ENCODE peak calls at places on chromosomes 6 and 20, in six cellular contexts. K is astrocyte of the cerebellum, H is heart right ventricle, R is NB4, A is heart left ventricle, N is right atrium auricular region. Y is an unnamed sample.

GRCh38 chr6:80331522-80331921 is 225.1 kb downstream of the BCKDHB start:
- DNase-seq in K (no peak), H (no peak), R (no peak), A (no peak), N (no peak), Y (no peak)

GRCh38 chr6:84026721-84027164 is 6.8 kb upstream of the MRAP2 start:
- DNase-seq in K (no peak), H (no peak), R (no peak), A (no peak), N (no peak), Y (peak)

GRCh38 chr20:34369265-34369664 is 6.2 kb downstream of the ITCH start:
- DNase-seq in K (no peak), H (no peak), R (no peak), A (no peak), N (no peak), Y (peak)

GRCh38 chr6:133179483-133179882 is 61.7 kb upstream of the EYA4 start:
- DNase-seq in K (no peak), H (no peak), R (no peak), A (no peak), N (no peak), Y (no peak)

GRCh38 chr6:38517005-38517404 is 122.7 kb downstream of the BTBD9 start:
- DNase-seq in K (no peak), H (no peak), R (no peak), A (no peak), N (no peak), Y (peak)

GRCh38 chr6:21075986-21076385 is 517.6 kb upstream of the SOX4 start:
- DNase-seq in K (no peak), H (no peak), R (no peak), A (no peak), N (no peak), Y (no peak)

GRCh38 chr20:34302312-34302722 is 838 bp downstream of the AHCY start:
- DNase-seq in K (no peak), H (no peak), R (no peak), A (no peak), N (no peak), Y (peak)

GRCh38 chr6:157840776-157841175 is 17.7 kb downstream of the SNX9 start:
- DNase-seq in K (peak), H (no peak), R (peak), A (no peak), N (no peak), Y (peak)

GRCh38 chr6:164048840-164049239 is 634.3 kb downstream of the QKI start:
- DNase-seq in K (no peak), H (no peak), R (no peak), A (no peak), N (no peak), Y (no peak)

GRCh38 chr6:449057-449430 is 57.5 kb downstream of the IRF4 start:
- DNase-seq in K (no peak), H (no peak), R (no peak), A (no peak), N (no peak), Y (no peak)

GRCh38 chr20:3890410-3890751 is 1.2 kb downstream of the PANK2 start:
- DNase-seq in K (no peak), H (no peak), R (no peak), A (no peak), N (no peak), Y (peak)

GRCh38 chr20:61556116-61556515 is 304.1 kb downstream of the CDH4 start:
- DNase-seq in K (peak), H (no peak), R (no peak), A (no peak), N (no peak), Y (peak)

DNA sequence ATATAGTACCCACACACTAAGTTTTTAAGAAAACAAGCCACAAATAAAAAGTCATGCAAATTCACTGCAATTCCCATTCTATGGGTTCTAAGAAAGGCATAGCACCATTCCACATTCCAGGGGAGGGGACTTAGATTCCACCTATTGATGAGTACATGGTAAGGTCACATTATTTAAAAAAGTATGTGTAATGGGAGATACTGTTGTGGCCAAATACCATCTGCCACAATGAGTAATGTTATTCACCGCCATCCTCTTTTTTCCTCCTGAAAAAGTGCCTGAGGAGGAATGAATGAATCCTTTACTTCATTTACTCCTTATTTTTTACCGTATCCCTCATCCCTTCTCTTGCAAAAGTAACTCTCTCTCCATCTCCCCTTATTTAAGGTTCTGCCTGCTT is 27.0 kb upstream of the ADGRF1 start:
- DNase-seq in K (no peak), H (no peak), R (no peak), A (no peak), N (no peak), Y (no peak)
- TF ChIP-seq CTCF in K (no peak), H (no peak), R (no peak), A (no peak), N (no peak), Y (no peak)

GRCh38 chr6:36677059-36677749 is 1.3 kb upstream of the CDKN1A start:
- DNase-seq in K (no peak), H (no peak), R (no peak), A (no peak), N (no peak), Y (peak)

GRCh38 chr6:36679043-36679821 is 718 bp downstream of the CDKN1A start:
- DNase-seq in K (no peak), H (peak), R (peak), A (peak), N (peak), Y (peak)

GRCh38 chr6:36678488-36679042 is at the start of gene CDKN1A:
- DNase-seq in K (peak), H (peak), R (peak), A (peak), N (peak), Y (peak)

GRCh38 chr6:36676142-36677058 is 2.1 kb upstream of the CDKN1A start:
- DNase-seq in K (no peak), H (no peak), R (no peak), A (no peak), N (no peak), Y (peak)

DNA sequence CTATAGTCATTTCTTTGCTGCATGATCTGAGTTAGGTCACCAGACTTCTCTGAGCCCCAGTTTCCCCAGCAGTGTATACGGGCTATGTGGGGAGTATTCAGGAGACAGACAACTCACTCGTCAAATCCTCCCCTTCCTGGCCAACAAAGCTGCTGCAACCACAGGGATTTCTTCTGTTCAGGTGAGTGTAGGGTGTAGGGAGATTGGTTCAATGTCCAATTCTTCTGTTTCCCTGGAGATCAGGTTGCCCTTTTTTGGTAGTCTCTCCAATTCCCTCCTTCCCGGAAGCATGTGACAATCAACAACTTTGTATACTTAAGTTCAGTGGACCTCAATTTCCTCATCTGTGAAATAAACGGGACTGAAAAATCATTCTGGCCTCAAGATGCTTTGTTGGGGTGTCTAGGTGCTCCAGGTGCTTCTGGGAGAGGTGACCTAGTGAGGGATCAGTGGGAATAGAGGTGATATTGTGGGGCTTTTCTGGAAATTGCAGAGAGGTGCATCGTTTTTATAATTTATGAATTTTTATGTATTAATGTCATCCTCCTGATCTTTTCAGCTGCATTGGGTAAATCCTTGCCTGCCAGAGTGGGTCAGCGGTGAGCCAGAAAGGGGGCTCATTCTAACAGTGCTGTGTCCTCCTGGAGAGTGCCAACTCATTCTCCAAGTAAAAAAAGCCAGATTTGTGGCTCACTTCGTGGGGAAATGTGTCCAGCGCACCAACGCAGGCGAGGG is 594 bp upstream of the CDKN1A start:
- DNase-seq in K (no peak), H (no peak), R (peak), A (no peak), N (no peak), Y (peak)
- H3K4me3 ChIP-seq in K (peak), H (peak), R (no peak), A (peak), N (no peak), Y (peak)

DNA sequence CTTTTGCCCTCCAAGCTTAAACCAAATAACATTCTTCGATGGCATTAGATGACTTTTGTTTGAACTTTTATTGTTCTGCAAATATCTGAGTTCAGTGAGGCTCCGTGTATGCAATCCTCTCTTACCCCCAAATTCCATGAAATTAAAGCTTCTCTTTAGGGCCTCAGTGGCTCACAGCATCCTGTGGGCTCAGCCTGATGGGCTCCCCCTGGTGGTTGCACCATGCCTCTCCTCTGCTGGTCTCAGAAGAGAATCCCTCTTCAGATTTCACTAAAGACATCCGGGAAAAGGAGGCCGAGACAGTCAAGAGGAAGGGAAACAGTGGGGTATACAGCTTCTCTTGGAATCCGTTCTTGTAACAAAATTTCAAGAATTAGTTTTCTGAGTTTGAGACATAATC is 331.6 kb upstream of the NT5E start:
- DNase-seq in K (no peak), H (no peak), R (peak), A (no peak), N (no peak), Y (no peak)
- TF ChIP-seq CTCF in K (no peak), H (no peak), R (peak), A (no peak), N (no peak), Y (no peak)

GRCh38 chr6:41682966-41683459 is 44.7 kb downstream of the MDFI start:
- DNase-seq in K (no peak), H (no peak), R (no peak), A (no peak), N (no peak), Y (no peak)
- H3K4me3 ChIP-seq in K (peak), H (peak), R (no peak), A (peak), N (peak), Y (peak)

GRCh38 chr6:100121854-100122609 is 128.0 kb upstream of the MCHR2 start:
- DNase-seq in K (no peak), H (no peak), R (no peak), A (no peak), N (no peak), Y (no peak)

GRCh38 chr6:100130630-100131029 is 136.6 kb upstream of the MCHR2 start:
- DNase-seq in K (no peak), H (no peak), R (no peak), A (no peak), N (no peak), Y (no peak)

GRCh38 chr6:100132005-100132404 is 138.0 kb upstream of the MCHR2 start:
- DNase-seq in K (no peak), H (no peak), R (no peak), A (no peak), N (no peak), Y (no peak)

DNA sequence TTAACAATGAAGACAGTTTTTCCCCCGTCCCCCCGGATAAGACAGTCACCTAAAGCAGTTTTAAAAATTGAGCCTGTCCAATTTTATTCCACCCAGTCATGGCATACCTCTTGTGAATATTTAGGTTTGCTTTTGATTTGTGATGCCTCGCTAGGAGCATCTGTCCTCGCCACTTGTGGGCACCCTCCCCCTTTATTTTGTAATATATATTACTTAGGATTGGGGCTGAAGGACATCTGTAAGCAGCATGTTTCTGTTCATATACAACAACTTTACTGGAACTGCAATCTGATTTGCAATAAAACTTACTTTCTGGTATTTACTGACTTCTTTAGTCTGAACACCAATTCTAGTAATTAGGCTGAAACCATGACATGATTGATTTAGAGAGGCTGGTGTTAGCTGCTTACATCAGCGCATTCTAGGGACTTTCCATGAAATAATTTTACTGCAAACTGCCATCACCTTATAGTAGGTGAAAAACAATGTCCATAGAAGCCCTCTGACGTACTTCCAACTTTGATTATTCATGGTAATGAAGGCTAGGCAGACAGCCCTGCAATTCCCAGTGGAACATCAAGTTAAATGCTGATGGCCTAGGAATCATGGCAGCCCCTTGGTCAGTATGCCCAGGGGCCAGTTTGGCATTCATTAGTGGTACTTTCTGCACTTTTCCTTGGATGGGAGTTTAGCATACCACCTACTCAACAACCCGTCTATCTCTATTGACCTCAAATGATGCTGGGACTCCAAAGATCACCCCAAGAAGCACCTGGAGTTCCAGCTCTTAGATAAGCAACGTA is 132.9 kb upstream of the MCHR2 start:
- DNase-seq in K (no peak), H (no peak), R (no peak), A (no peak), N (no peak), Y (no peak)
- TF ChIP-seq CTCF in K (no peak), H (no peak), R (no peak), A (no peak), N (no peak), Y (no peak)

GRCh38 chr20:19823971-19824370 is 65.9 kb downstream of the RIN2 start:
- DNase-seq in K (no peak), H (no peak), R (no peak), A (peak), N (no peak), Y (peak)
- H3K4me3 ChIP-seq in K (no peak), H (no peak), R (no peak), A (no peak), N (no peak), Y (no peak)

GRCh38 chr6:107531868-107532267 is 42.0 kb downstream of the SOBP start:
- DNase-seq in K (no peak), H (no peak), R (no peak), A (no peak), N (no peak), Y (no peak)
- TF ChIP-seq CTCF in K (no peak), H (no peak), R (no peak), A (no peak), N (no peak), Y (no peak)

GRCh38 chr20:63128956-63129355 is 87.0 kb downstream of the YTHDF1 start:
- DNase-seq in K (no peak), H (peak), R (no peak), A (peak), N (no peak), Y (no peak)
- H3K4me3 ChIP-seq in K (no peak), H (no peak), R (no peak), A (no peak), N (no peak), Y (no peak)

GRCh38 chr6:14545496-14545895 is 427.9 kb downstream of the CD83 start:
- DNase-seq in K (no peak), H (no peak), R (no peak), A (no peak), N (no peak), Y (no peak)
- TF ChIP-seq CTCF in K (no peak), H (no peak), R (no peak), A (no peak), N (no peak), Y (no peak)

GRCh38 chr20:49594929-49595311 is 27.0 kb upstream of the PTGIS start:
- DNase-seq in K (no peak), H (no peak), R (no peak), A (no peak), N (no peak), Y (no peak)

GRCh38 chr20:49594143-49594928 is 26.4 kb upstream of the PTGIS start:
- DNase-seq in K (no peak), H (peak), R (peak), A (peak), N (peak), Y (peak)

GRCh38 chr20:49593441-49594142 is 25.7 kb upstream of the PTGIS start:
- DNase-seq in K (no peak), H (no peak), R (no peak), A (no peak), N (no peak), Y (no peak)

GRCh38 chr20:49595811-49596545 is 28.0 kb upstream of the PTGIS start:
- DNase-seq in K (no peak), H (no peak), R (peak), A (no peak), N (peak), Y (no peak)

GRCh38 chr20:49595346-49595745 is 27.4 kb upstream of the PTGIS start:
- DNase-seq in K (no peak), H (no peak), R (no peak), A (no peak), N (no peak), Y (no peak)
- H3K4me3 ChIP-seq in K (no peak), H (peak), R (no peak), A (no peak), N (no peak), Y (no peak)